ENCODE peak calls at places on chromosomes 7 and 10, in six cellular contexts. T, G, H, U, O and K are unnamed samples.

GRCh38 chr10:108544500-108545120 is 1378.7 kb downstream of the XPNPEP1 start:
- DNase-seq in T (peak), G (peak), H (peak), U (peak), O (no peak), K (peak)

GRCh38 chr7:81333004-81333403 is 414.2 kb upstream of the SEMA3C start:
- DNase-seq in T (no peak), G (no peak), H (no peak), U (peak), O (no peak), K (no peak)

GRCh38 chr7:133857376-133858119 is 269.6 kb upstream of the LRGUK start:
- DNase-seq in T (no peak), G (no peak), H (no peak), U (no peak), O (no peak), K (no peak)

GRCh38 chr10:95618101-95618500 is 38.4 kb downstream of the ALDH18A1 start:
- DNase-seq in T (no peak), G (no peak), H (no peak), U (no peak), O (no peak), K (no peak)

GRCh38 chr7:2245883-2246679 is 4.1 kb downstream of the NUDT1 start:
- DNase-seq in T (no peak), G (no peak), H (peak), U (no peak), O (no peak), K (no peak)

GRCh38 chr7:8274589-8274988 is 12.6 kb upstream of the ICA1 start:
- DNase-seq in T (no peak), G (no peak), H (no peak), U (no peak), O (no peak), K (no peak)

GRCh38 chr10:6678211-6678803 is 98.2 kb upstream of the PRKCQ start:
- DNase-seq in T (peak), G (peak), H (peak), U (peak), O (no peak), K (no peak)

GRCh38 chr10:120205368-120206018 is 251.5 kb upstream of the PLPP4 start:
- DNase-seq in T (no peak), G (no peak), H (no peak), U (no peak), O (no peak), K (no peak)

GRCh38 chr7:2247141-2247985 is 5.3 kb downstream of the NUDT1 start:
- DNase-seq in T (no peak), G (no peak), H (no peak), U (no peak), O (no peak), K (peak)

GRCh38 chr7:45579386-45579785 is 5.2 kb downstream of the ADCY1 start:
- DNase-seq in T (no peak), G (no peak), H (no peak), U (no peak), O (no peak), K (no peak)

GRCh38 chr10:70494536-70494935 is 16.0 kb downstream of the PALD1 start:
- DNase-seq in T (no peak), G (no peak), H (no peak), U (no peak), O (no peak), K (no peak)

GRCh38 chr7:134820295-134820694 is 40.9 kb downstream of the CALD1 start:
- DNase-seq in T (no peak), G (no peak), H (no peak), U (no peak), O (no peak), K (no peak)

GRCh38 chr7:73832806-73833205 is 2.0 kb downstream of the CLDN4 start:
- DNase-seq in T (no peak), G (no peak), H (no peak), U (no peak), O (no peak), K (no peak)

GRCh38 chr10:124686707-124687376 is 57.3 kb downstream of the FAM53B start:
- DNase-seq in T (no peak), G (no peak), H (peak), U (no peak), O (no peak), K (no peak)

GRCh38 chr10:121654021-121654545 is 55.8 kb upstream of the FGFR2 start:
- DNase-seq in T (no peak), G (no peak), H (no peak), U (no peak), O (no peak), K (no peak)

GRCh38 chr7:148367701-148368475 is 222.7 kb upstream of the C7orf33 start:
- DNase-seq in T (no peak), G (no peak), H (no peak), U (no peak), O (no peak), K (no peak)

GRCh38 chr10:26407406-26407969 is 30.7 kb upstream of the APBB1IP start:
- DNase-seq in T (no peak), G (no peak), H (no peak), U (peak), O (peak), K (no peak)